ENCODE peak calls at places on chromosomes 6 and 20, in six cellular contexts. One of them, this sample, is unnamed.

GRCh38 chr6:26553264-26553738 is 15.1 kb downstream of the HMGN4 start:
- DNase-seq in activated CD4-positive, alpha-beta memory T cell treated with anti-CD3 and anti-CD28 coated beads for 36 hours: peak
- DNase-seq in NCI-H1436 treated with DMSO at 0.1 percent for 48 hours: peak
- DNase-seq in RWPE2: no peak
- DNase-seq in NCI-H345: peak
- DNase-seq in stimulated activated CD8-positive, alpha-beta memory T cell treated with anti-CD3 and anti-CD28 coated beads, Interleukin-2, amount 100 ng/mL, for 48 hours: peak
- DNase-seq in this sample: peak

GRCh38 chr6:46421939-46422338 is 69.3 kb downstream of the RCAN2 start:
- DNase-seq in NCI-H1436 treated with DMSO at 0.1 percent for 48 hours: no peak
- DNase-seq in activated CD4-positive, alpha-beta memory T cell treated with anti-CD3 and anti-CD28 coated beads for 36 hours: no peak
- DNase-seq in RWPE2: no peak
- DNase-seq in stimulated activated CD8-positive, alpha-beta memory T cell treated with anti-CD3 and anti-CD28 coated beads, Interleukin-2, amount 100 ng/mL, for 48 hours: no peak
- DNase-seq in NCI-H345: no peak
- DNase-seq in this sample: no peak

GRCh38 chr6:160793652-160794051 is 91.6 kb downstream of the PLG start:
- DNase-seq in NCI-H345: no peak
- DNase-seq in RWPE2: no peak
- DNase-seq in NCI-H1436 treated with DMSO at 0.1 percent for 48 hours: no peak
- DNase-seq in stimulated activated CD8-positive, alpha-beta memory T cell treated with anti-CD3 and anti-CD28 coated beads, Interleukin-2, amount 100 ng/mL, for 48 hours: no peak
- DNase-seq in activated CD4-positive, alpha-beta memory T cell treated with anti-CD3 and anti-CD28 coated beads for 36 hours: no peak
- DNase-seq in this sample: no peak

GRCh38 chr20:35886537-35886936 is 67.8 kb downstream of the SCAND1 start:
- DNase-seq in NCI-H345: no peak
- DNase-seq in activated CD4-positive, alpha-beta memory T cell treated with anti-CD3 and anti-CD28 coated beads for 36 hours: no peak
- DNase-seq in stimulated activated CD8-positive, alpha-beta memory T cell treated with anti-CD3 and anti-CD28 coated beads, Interleukin-2, amount 100 ng/mL, for 48 hours: no peak
- DNase-seq in NCI-H1436 treated with DMSO at 0.1 percent for 48 hours: no peak
- DNase-seq in RWPE2: no peak
- DNase-seq in this sample: no peak

GRCh38 chr6:24403501-24403824 is 727 bp downstream of the MRS2 start:
- DNase-seq in NCI-H345: no peak
- DNase-seq in activated CD4-positive, alpha-beta memory T cell treated with anti-CD3 and anti-CD28 coated beads for 36 hours: no peak
- DNase-seq in stimulated activated CD8-positive, alpha-beta memory T cell treated with anti-CD3 and anti-CD28 coated beads, Interleukin-2, amount 100 ng/mL, for 48 hours: no peak
- DNase-seq in RWPE2: no peak
- DNase-seq in NCI-H1436 treated with DMSO at 0.1 percent for 48 hours: no peak
- DNase-seq in this sample: no peak

GRCh38 chr6:122838060-122838780 is 49.2 kb downstream of the SMPDL3A start:
- DNase-seq in NCI-H1436 treated with DMSO at 0.1 percent for 48 hours: no peak
- DNase-seq in activated CD4-positive, alpha-beta memory T cell treated with anti-CD3 and anti-CD28 coated beads for 36 hours: no peak
- DNase-seq in NCI-H345: peak
- DNase-seq in RWPE2: no peak
- DNase-seq in stimulated activated CD8-positive, alpha-beta memory T cell treated with anti-CD3 and anti-CD28 coated beads, Interleukin-2, amount 100 ng/mL, for 48 hours: no peak
- DNase-seq in this sample: peak

GRCh38 chr20:53959849-53960585 is 110.4 kb downstream of the BCAS1 start:
- DNase-seq in NCI-H345: no peak
- DNase-seq in activated CD4-positive, alpha-beta memory T cell treated with anti-CD3 and anti-CD28 coated beads for 36 hours: no peak
- DNase-seq in NCI-H1436 treated with DMSO at 0.1 percent for 48 hours: no peak
- DNase-seq in RWPE2: no peak
- DNase-seq in stimulated activated CD8-positive, alpha-beta memory T cell treated with anti-CD3 and anti-CD28 coated beads, Interleukin-2, amount 100 ng/mL, for 48 hours: no peak
- DNase-seq in this sample: no peak

GRCh38 chr20:44494266-44494665 is 18.6 kb downstream of the TTPAL start:
- DNase-seq in activated CD4-positive, alpha-beta memory T cell treated with anti-CD3 and anti-CD28 coated beads for 36 hours: no peak
- DNase-seq in NCI-H1436 treated with DMSO at 0.1 percent for 48 hours: no peak
- DNase-seq in RWPE2: peak
- DNase-seq in NCI-H345: no peak
- DNase-seq in stimulated activated CD8-positive, alpha-beta memory T cell treated with anti-CD3 and anti-CD28 coated beads, Interleukin-2, amount 100 ng/mL, for 48 hours: no peak
- DNase-seq in this sample: no peak

GRCh38 chr6:158972241-158973233 is 27.5 kb downstream of the RSPH3 start:
- DNase-seq in NCI-H1436 treated with DMSO at 0.1 percent for 48 hours: no peak
- DNase-seq in NCI-H345: peak
- DNase-seq in activated CD4-positive, alpha-beta memory T cell treated with anti-CD3 and anti-CD28 coated beads for 36 hours: no peak
- DNase-seq in stimulated activated CD8-positive, alpha-beta memory T cell treated with anti-CD3 and anti-CD28 coated beads, Interleukin-2, amount 100 ng/mL, for 48 hours: no peak
- DNase-seq in RWPE2: no peak
- DNase-seq in this sample: peak

GRCh38 chr6:89335164-89335563 is 17.4 kb downstream of the UBE2J1 start:
- DNase-seq in activated CD4-positive, alpha-beta memory T cell treated with anti-CD3 and anti-CD28 coated beads for 36 hours: no peak
- DNase-seq in stimulated activated CD8-positive, alpha-beta memory T cell treated with anti-CD3 and anti-CD28 coated beads, Interleukin-2, amount 100 ng/mL, for 48 hours: no peak
- DNase-seq in NCI-H345: no peak
- DNase-seq in RWPE2: no peak
- DNase-seq in NCI-H1436 treated with DMSO at 0.1 percent for 48 hours: no peak
- DNase-seq in this sample: no peak

This sample was measured in NCI-H146.